ENCODE peak calls at places on chromosomes 5 and 9, in seven cellular contexts. E is lower lobe of right lung; F is astrocyte; D is CD4-positive, alpha-beta memory T cell; A is PC-9; B is IMR-90; M is aorta. S is an unnamed sample. For H3K9me3, the result is how much of the 10 kb centered on the place peaks cover.

GRCh38 chr9:124140941-124141568 is 116.7 kb upstream of the NEK6 start:
- DNase-seq in E (no peak), F (peak), D (no peak), A (no peak), B (no peak), M (no peak), S (no peak)

GRCh38 chr5:173395257-173395932 is 67.2 kb upstream of the STC2 start:
- DNase-seq in E (no peak), F (peak), D (no peak), A (no peak), B (peak), M (no peak), S (no peak)

GRCh38 chr9:108673386-108673785 is 182.4 kb downstream of the ACTL7B start:
- DNase-seq in E (no peak), F (peak), D (no peak), A (no peak), B (no peak), M (no peak), S (no peak)

GRCh38 chr9:79638806-79639205 is 67.0 kb downstream of the TLE4 start:
- DNase-seq in E (no peak), F (peak), D (no peak), A (no peak), B (no peak), M (no peak), S (no peak)

GRCh38 chr5:55969956-55970355 is 24.8 kb downstream of the IL6ST start:
- DNase-seq in E (no peak), F (peak), D (no peak), A (no peak), B (peak), M (no peak), S (no peak)

GRCh38 chr9:127083598-127083997 is 38.8 kb downstream of the ANGPTL2 start:
- DNase-seq in E (no peak), F (no peak), D (no peak), A (peak), B (peak), M (no peak), S (no peak)

GRCh38 chr9:101639785-101640437 is 45.1 kb upstream of the PPP3R2 start:
- DNase-seq in E (no peak), F (no peak), D (no peak), A (no peak), B (peak), M (no peak), S (no peak)

GRCh38 chr9:110578896-110579752 is at the start of gene SVEP1:
- DNase-seq in E (peak), F (peak), D (no peak), A (no peak), B (peak), M (peak), S (no peak)

GRCh38 chr5:128406863-128407262 is 131.2 kb downstream of the FBN2 start:
- DNase-seq in E (no peak), F (no peak), D (no peak), A (no peak), B (peak), M (no peak), S (no peak)

GRCh38 chr9:81620009-81620405 is 69.3 kb downstream of the TLE1 start:
- DNase-seq in E (no peak), F (no peak), D (no peak), A (no peak), B (no peak), M (no peak), S (no peak)

GRCh38 chr9:124259273-124260078 is 1.7 kb downstream of the NEK6 start:
- DNase-seq in E (peak), F (peak), D (no peak), A (peak), B (peak), M (peak), S (no peak)

GRCh38 chr9:38486837-38487236 is 62.6 kb upstream of the IGFBPL1 start:
- DNase-seq in E (no peak), F (no peak), D (no peak), A (no peak), B (no peak), M (no peak), S (no peak)

GRCh38 chr5:56026863-56027300 is 32.1 kb upstream of the IL6ST start:
- DNase-seq in E (no peak), F (peak), D (no peak), A (peak), B (peak), M (no peak), S (no peak)

GRCh38 chr5:159156839-159157238 is 52.5 kb downstream of the RNF145 start:
- DNase-seq in E (no peak), F (peak), D (peak), A (peak), B (peak), M (no peak), S (no peak)

GRCh38 chr5:74516217-74516636 is 124.3 kb downstream of the ENC1 start:
- DNase-seq in E (no peak), F (peak), D (no peak), A (no peak), B (peak), M (no peak), S (no peak)

GRCh38 chr9:12775963-12776774 is 1.3 kb downstream of the LURAP1L start:
- DNase-seq in E (peak), F (peak), D (no peak), A (peak), B (peak), M (peak), S (no peak)

GRCh38 chr9:129640086-129640870 is 1.7 kb downstream of the ASB6 start:
- DNase-seq in E (no peak), F (peak), D (no peak), A (no peak), B (peak), M (no peak), S (no peak)

GRCh38 chr5:172911976-172912375 is 47.2 kb upstream of the RPL26L1 start:
- DNase-seq in E (no peak), F (no peak), D (no peak), A (no peak), B (no peak), M (no peak), S (no peak)

GRCh38 chr5:126552614-126553013 is 42.4 kb downstream of the ALDH7A1 start:
- DNase-seq in E (no peak), F (no peak), D (no peak), A (no peak), B (peak), M (no peak), S (no peak)

GRCh38 chr5:96721351-96721970 is 59.3 kb downstream of the CAST start:
- DNase-seq in E (peak), F (no peak), D (no peak), A (no peak), B (peak), M (no peak), S (no peak)

GRCh38 chr5:42951169-42951846 is 88.8 kb downstream of the ANXA2R start:
- DNase-seq in E (peak), F (peak), D (peak), A (no peak), B (peak), M (peak), S (peak)

GRCh38 chr5:107286447-107287098 is 384.2 kb downstream of the EFNA5 start:
- DNase-seq in E (no peak), F (no peak), D (no peak), A (no peak), B (no peak), M (no peak), S (no peak)

GRCh38 chr5:140133514-140134167 is 7.9 kb downstream of the IGIP start:
- DNase-seq in E (no peak), F (no peak), D (no peak), A (no peak), B (no peak), M (no peak), S (no peak)

GRCh38 chr9:106532616-106533015 is 330.4 kb upstream of the ZNF462 start:
- DNase-seq in E (no peak), F (no peak), D (no peak), A (no peak), B (no peak), M (no peak), S (no peak)

GRCh38 chr9:95574176-95574575 is 57.4 kb upstream of the PTCH1 start:
- DNase-seq in E (no peak), F (no peak), D (peak), A (no peak), B (no peak), M (no peak), S (no peak)

DNA sequence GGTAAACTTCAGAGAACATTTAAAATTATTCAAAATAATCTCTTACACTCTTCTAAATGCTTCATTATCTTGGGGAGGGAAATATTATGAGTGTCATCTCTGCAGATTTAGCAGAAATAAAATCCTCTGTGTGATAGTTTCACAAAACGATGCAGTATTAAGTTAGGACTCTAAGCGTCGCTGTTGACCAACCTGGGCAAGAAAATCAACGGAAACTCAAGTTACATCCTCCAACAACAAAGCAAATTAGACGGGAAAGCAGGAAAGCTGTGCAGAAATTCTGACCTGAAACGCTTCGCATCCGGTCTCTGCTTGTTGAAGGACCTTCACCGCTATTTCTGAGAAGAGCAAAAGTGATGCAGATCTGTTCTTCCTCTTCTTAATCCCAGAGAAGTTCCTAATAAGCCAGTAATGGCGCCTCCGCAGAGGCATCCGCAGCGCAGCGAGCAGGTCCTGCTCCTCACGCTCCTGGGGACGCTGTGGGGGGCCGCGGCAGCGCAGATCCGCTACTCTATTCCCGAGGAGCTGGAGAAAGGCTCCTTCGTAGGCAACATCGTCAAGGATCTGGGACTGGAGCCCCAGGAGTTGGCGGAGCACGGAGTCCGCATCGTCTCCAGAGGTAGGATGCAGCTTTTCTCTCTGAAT is at the start of gene PCDHGA6:
- DNase-seq in E (no peak), F (peak), D (no peak), A (no peak), B (peak), M (peak), S (no peak)
- H3K9me3 ChIP-seq in E (half or more), F (half or more), D (under half), A (under half), B (half or more), M (under half), S (under half)

DNA sequence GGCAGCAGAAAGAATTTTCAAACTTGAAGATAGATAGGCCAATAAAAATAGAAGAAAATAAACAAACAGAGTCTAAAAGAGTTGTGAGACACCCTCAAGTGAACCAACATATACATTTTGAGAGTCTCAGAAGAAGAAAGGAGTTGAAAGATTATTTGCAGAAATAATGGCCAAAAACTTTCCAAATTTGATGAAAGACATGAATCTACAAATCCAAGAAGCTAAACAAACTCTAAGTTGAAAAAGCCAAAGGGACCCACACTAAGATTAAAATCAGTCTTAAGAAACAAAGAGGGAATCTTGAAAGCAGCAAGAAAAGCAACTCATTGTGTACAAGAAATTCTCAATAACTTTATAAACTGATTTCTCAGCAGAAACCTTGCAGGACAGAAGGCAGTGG is 137.0 kb downstream of the SAXO1 start:
- DNase-seq in E (no peak), F (no peak), D (no peak), A (no peak), B (no peak), M (no peak), S (no peak)
- H3K9me3 ChIP-seq in E (under half), F (under half), D (under half), A (under half), B (under half), M (under half), S (under half)

GRCh38 chr9:130954317-130954716 is 15.3 kb upstream of the FIBCD1 start:
- DNase-seq in E (no peak), F (no peak), D (no peak), A (no peak), B (no peak), M (no peak), S (no peak)

GRCh38 chr9:130950039-130950311 is 10.9 kb upstream of the FIBCD1 start:
- DNase-seq in E (no peak), F (no peak), D (no peak), A (no peak), B (no peak), M (no peak), S (no peak)

GRCh38 chr9:130955947-130956621 is 17.0 kb upstream of the FIBCD1 start:
- DNase-seq in E (no peak), F (no peak), D (no peak), A (no peak), B (no peak), M (no peak), S (no peak)

GRCh38 chr9:130949188-130950038 is 10.4 kb upstream of the FIBCD1 start:
- DNase-seq in E (no peak), F (no peak), D (no peak), A (no peak), B (no peak), M (no peak), S (no peak)

DNA sequence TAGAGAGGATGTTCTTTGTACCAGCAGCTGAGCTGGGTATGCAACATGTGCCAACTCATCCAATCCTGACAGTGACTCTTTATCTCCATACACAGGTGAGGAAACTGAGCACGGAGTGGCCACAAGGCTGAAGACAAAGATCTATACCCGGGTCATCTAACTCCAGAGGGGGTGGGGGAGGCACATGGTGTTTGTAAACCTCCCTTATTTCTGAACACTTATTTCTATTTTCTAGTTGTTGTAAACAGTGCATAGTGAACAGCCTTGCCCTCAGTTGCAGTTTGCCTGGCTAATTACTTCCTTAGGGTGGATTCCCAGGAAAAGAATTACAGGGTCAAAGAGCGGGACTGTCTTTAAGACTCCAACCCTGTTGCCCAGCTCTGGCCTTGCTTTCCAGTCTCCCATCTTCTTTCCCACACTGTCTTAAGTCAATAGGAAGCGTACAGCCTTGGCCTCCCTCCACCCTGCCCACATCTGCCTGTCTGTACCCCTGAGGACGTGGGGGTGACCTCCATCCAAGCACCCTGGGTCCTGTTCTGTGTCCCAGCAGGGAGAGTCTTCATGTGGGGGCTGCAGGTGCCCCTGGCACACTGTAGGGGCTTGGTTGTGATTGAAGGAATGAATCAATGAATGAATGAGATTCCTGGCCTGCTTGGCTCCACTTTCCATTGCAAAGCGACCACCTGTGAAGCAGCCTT is 13.2 kb upstream of the FIBCD1 start:
- DNase-seq in E (no peak), F (no peak), D (no peak), A (no peak), B (no peak), M (no peak), S (no peak)
- H3K9me3 ChIP-seq in E (under half), F (under half), D (under half), A (under half), B (under half), M (under half), S (under half)

GRCh38 chr5:171703116-171703515 is 82.5 kb upstream of the SMIM23 start:
- DNase-seq in E (no peak), F (no peak), D (no peak), A (no peak), B (no peak), M (no peak), S (no peak)
- H3K9me3 ChIP-seq in E (under half), F (under half), D (under half), A (under half), B (under half), M (under half), S (under half)

GRCh38 chr5:179259731-179260323 is 85.4 kb downstream of the ADAMTS2 start:
- DNase-seq in E (no peak), F (no peak), D (no peak), A (no peak), B (no peak), M (no peak), S (no peak)

GRCh38 chr5:179262126-179262920 is 82.9 kb downstream of the ADAMTS2 start:
- DNase-seq in E (peak), F (no peak), D (no peak), A (no peak), B (no peak), M (no peak), S (no peak)

GRCh38 chr5:179260324-179261070 is 84.8 kb downstream of the ADAMTS2 start:
- DNase-seq in E (no peak), F (no peak), D (no peak), A (no peak), B (no peak), M (no peak), S (no peak)

GRCh38 chr5:179263391-179264052 is 81.7 kb downstream of the ADAMTS2 start:
- DNase-seq in E (peak), F (no peak), D (no peak), A (no peak), B (no peak), M (no peak), S (no peak)

DNA sequence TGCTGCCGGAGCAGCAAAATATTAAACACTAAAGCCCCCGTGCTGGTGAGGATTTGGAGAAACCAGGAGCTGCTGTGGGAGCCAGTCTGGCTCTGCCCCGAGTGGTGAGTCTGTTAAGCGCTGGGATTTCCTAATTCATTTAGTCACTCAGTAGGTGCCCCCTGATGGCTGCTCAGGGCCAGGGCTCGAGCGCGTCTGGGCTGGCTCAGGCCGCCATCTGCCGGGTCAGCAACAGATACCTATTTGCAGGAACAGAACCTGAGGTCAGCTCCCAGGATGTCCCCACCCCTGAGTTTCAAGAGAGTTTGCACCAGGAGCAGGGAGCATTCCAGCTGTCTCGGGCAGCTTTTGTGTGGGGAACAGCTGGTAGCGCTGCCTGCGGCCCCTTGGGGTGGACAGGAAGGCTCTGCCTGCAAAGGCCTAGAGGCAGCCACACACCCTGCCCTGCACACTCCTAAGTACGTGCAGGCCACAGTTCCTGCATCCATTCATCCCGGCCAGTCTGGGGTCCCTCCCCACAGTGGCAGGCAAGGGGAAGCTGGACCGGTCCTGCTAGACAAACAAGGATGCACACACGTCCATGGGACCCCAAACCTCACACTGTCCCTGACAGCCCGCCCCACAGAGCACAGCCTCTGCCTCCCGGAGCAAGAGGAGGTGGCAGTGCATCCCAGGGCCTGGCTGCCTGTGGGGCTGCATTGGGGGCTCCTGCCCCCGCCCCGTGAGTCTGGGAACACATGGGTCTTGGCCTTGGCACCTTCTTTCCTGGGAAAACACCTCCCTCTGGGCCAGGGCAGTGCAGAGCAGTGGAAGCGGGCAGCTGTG is 83.7 kb downstream of the ADAMTS2 start:
- DNase-seq in E (no peak), F (no peak), D (no peak), A (no peak), B (peak), M (no peak), S (no peak)
- H3K9me3 ChIP-seq in E (under half), F (under half), D (under half), A (under half), B (under half), M (under half), S (under half)

GRCh38 chr5:40089269-40089668 is 590.4 kb upstream of the PTGER4 start:
- DNase-seq in E (no peak), F (no peak), D (no peak), A (peak), B (peak), M (no peak), S (no peak)
- H3K9me3 ChIP-seq in E (under half), F (under half), D (under half), A (under half), B (under half), M (under half), S (under half)

GRCh38 chr5:178993236-178993765 is 1.8 kb downstream of the GRM6 start:
- DNase-seq in E (no peak), F (no peak), D (no peak), A (no peak), B (no peak), M (no peak), S (no peak)

GRCh38 chr5:178995341-178995690 is 196 bp upstream of the GRM6 start:
- DNase-seq in E (no peak), F (no peak), D (no peak), A (no peak), B (no peak), M (no peak), S (no peak)

GRCh38 chr5:178993955-178994579 is 1.1 kb downstream of the GRM6 start:
- DNase-seq in E (no peak), F (no peak), D (no peak), A (no peak), B (no peak), M (no peak), S (no peak)

GRCh38 chr5:178996156-178996555 is 1.0 kb upstream of the GRM6 start:
- DNase-seq in E (no peak), F (no peak), D (no peak), A (no peak), B (no peak), M (no peak), S (no peak)

GRCh38 chr5:178994580-178995340 is at the start of gene GRM6:
- DNase-seq in E (no peak), F (no peak), D (no peak), A (no peak), B (no peak), M (no peak), S (no peak)
- H3K9me3 ChIP-seq in E (under half), F (under half), D (under half), A (under half), B (half or more), M (under half), S (under half)

GRCh38 chr9:96769989-96770388 is 7.9 kb downstream of the ZNF510 start:
- DNase-seq in E (no peak), F (no peak), D (no peak), A (no peak), B (no peak), M (no peak), S (no peak)
- H3K9me3 ChIP-seq in E (half or more), F (under half), D (under half), A (half or more), B (under half), M (under half), S (under half)